ENCODE peak calls at places on chromosomes 12 and 14, in six cellular contexts. W is mesendoderm; S is suprapubic skin; N is transverse colon; D is effector memory CD4-positive, alpha-beta T cell; R is lung. B is an unnamed sample.

GRCh38 chr12:107436376-107436775 is 249.2 kb upstream of the PWP1 start:
- DNase-seq in W (peak), S (no peak), N (no peak), D (no peak), R (no peak), B (no peak)

GRCh38 chr12:14394317-14395058 is 29.0 kb downstream of the ATF7IP start:
- DNase-seq in W (peak), S (no peak), N (no peak), D (no peak), R (no peak), B (no peak)

GRCh38 chr12:65695077-65695865 is 129.0 kb upstream of the HMGA2 start:
- DNase-seq in W (peak), S (no peak), N (peak), D (no peak), R (peak), B (no peak)

GRCh38 chr12:70784042-70784668 is 136.4 kb downstream of the PTPRR start:
- DNase-seq in W (no peak), S (no peak), N (no peak), D (no peak), R (no peak), B (no peak)

GRCh38 chr12:47771304-47771703 is 1.7 kb upstream of the SLC48A1 start:
- DNase-seq in W (no peak), S (no peak), N (no peak), D (no peak), R (no peak), B (no peak)

GRCh38 chr12:3061129-3061857 is 15.9 kb upstream of the TSPAN9 start:
- DNase-seq in W (no peak), S (no peak), N (no peak), D (no peak), R (no peak), B (no peak)

GRCh38 chr12:94240171-94240570 is 91.8 kb downstream of the PLXNC1 start:
- DNase-seq in W (no peak), S (no peak), N (peak), D (no peak), R (no peak), B (no peak)

GRCh38 chr12:50326636-50327284 is 43.4 kb upstream of the LIMA1 start:
- DNase-seq in W (no peak), S (no peak), N (peak), D (no peak), R (peak), B (no peak)

GRCh38 chr12:2288875-2289274 is 236.1 kb downstream of the CACNA1C start:
- DNase-seq in W (peak), S (no peak), N (no peak), D (no peak), R (no peak), B (no peak)

GRCh38 chr12:87847147-87847546 is 182.1 kb downstream of the C12orf50 start:
- DNase-seq in W (peak), S (no peak), N (no peak), D (no peak), R (no peak), B (no peak)

GRCh38 chr14:77114609-77115008 is 16.6 kb downstream of the CIPC start:
- DNase-seq in W (no peak), S (no peak), N (no peak), D (no peak), R (no peak), B (no peak)
- H3K27ac ChIP-seq in W (no peak), S (peak), N (no peak), D (no peak), R (no peak), B (peak)

GRCh38 chr12:7705846-7706245 is 5.4 kb upstream of the DPPA3 start:
- DNase-seq in W (no peak), S (no peak), N (no peak), D (no peak), R (no peak), B (no peak)

GRCh38 chr12:7716391-7716790 is 5.2 kb downstream of the DPPA3 start:
- DNase-seq in W (peak), S (no peak), N (no peak), D (no peak), R (no peak), B (no peak)

GRCh38 chr12:7712841-7713442 is 1.7 kb downstream of the DPPA3 start:
- DNase-seq in W (peak), S (no peak), N (no peak), D (no peak), R (no peak), B (no peak)

GRCh38 chr12:7709969-7710368 is 1.3 kb upstream of the DPPA3 start:
- DNase-seq in W (peak), S (no peak), N (no peak), D (no peak), R (no peak), B (no peak)

GRCh38 chr12:7711133-7711532 is at the start of gene DPPA3:
- DNase-seq in W (peak), S (no peak), N (no peak), D (no peak), R (no peak), B (no peak)
- H3K27ac ChIP-seq in W (no peak), S (no peak), N (no peak), D (no peak), R (no peak), B (no peak)

DNA sequence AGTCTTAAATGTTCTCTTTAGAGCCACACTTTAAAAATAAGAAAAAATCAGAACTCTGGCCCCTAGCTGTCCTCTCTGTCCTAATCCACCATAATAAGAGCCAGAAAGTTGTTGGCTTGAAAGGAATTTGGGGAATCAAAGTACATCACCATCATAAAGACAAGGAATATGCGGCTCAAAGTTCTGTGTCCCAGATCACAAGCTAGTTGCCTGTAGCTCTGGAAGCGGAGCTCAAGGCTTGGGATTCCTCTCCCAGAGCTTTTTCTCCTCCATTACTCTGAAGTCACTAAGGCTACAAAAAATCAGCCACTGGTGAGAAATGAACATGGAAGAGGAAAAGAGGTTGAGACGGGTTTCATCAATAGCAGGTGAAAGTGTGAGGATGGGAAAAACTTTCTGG is 6.4 kb downstream of the DPF3 start:
- DNase-seq in W (no peak), S (no peak), N (no peak), D (no peak), R (no peak), B (no peak)
- H3K27ac ChIP-seq in W (no peak), S (no peak), N (no peak), D (no peak), R (no peak), B (no peak)

DNA sequence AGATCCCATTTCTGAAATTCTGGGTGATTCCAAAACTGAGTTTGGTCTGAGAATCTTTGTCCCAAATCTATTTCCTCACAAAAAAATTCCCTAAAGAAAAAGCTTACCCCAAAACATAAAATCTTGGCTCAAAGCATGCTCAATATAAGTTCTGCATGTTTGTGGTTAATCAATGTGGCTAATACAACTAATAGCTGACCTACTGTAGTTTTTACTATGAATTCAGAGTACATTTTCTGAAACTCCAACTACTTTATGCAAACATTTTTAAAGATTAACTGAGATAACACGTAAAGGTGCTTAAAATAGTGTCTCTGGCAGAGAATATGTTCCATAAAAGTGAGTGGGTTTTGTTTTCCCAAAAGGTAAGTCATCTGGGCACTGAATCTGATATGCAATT is 133.1 kb downstream of the MED13L start:
- DNase-seq in W (no peak), S (no peak), N (no peak), D (no peak), R (no peak), B (no peak)
- H3K27ac ChIP-seq in W (no peak), S (no peak), N (no peak), D (no peak), R (no peak), B (no peak)

DNA sequence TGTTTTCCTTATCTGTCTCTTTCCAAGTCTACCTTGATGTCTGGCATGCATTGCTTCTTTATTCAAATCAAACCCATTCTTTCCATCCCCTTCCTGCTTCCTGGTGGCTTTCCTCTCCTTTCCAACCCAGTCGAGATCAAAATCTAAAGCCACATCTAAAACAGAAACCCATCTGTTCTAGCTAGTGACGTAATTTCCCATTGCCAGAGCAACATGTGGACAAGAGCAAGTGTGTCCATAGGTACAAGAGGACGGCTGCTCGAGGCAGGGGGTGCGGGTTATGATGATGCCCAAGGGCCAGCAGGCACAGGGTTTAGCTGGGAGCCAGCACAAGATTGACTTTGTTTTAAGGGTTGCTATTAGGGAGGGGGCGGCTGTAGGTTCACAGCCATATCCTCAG is 7.0 kb downstream of the KRT80 start:
- DNase-seq in W (no peak), S (no peak), N (no peak), D (no peak), R (no peak), B (no peak)
- H3K27ac ChIP-seq in W (no peak), S (peak), N (no peak), D (no peak), R (peak), B (no peak)

GRCh38 chr12:11650697-11651281 is 1.3 kb downstream of the ETV6 start:
- DNase-seq in W (no peak), S (no peak), N (peak), D (no peak), R (no peak), B (no peak)

GRCh38 chr12:11651785-11652184 is 2.3 kb downstream of the ETV6 start:
- DNase-seq in W (no peak), S (no peak), N (peak), D (no peak), R (no peak), B (no peak)

GRCh38 chr12:11653215-11653753 is 3.8 kb downstream of the ETV6 start:
- DNase-seq in W (no peak), S (no peak), N (peak), D (no peak), R (no peak), B (no peak)

GRCh38 chr12:11651377-11651776 is 1.9 kb downstream of the ETV6 start:
- DNase-seq in W (no peak), S (no peak), N (no peak), D (no peak), R (no peak), B (no peak)

GRCh38 chr12:11652351-11653040 is 3.0 kb downstream of the ETV6 start:
- DNase-seq in W (no peak), S (no peak), N (peak), D (no peak), R (no peak), B (no peak)
- H3K27ac ChIP-seq in W (no peak), S (peak), N (peak), D (peak), R (peak), B (peak)

B was measured in substantia nigra.